ENCODE peak calls at places on chromosomes 4 and X, in ten cellular contexts. N is activated CD4-positive, alpha-beta T cell treated with anti-CD3 and anti-CD28 coated beads for 48 hours; J is cardiac fibroblast; M is cardiac muscle cell; R is AG10803; K is epithelial cell of esophagus; O is AG04449; I is dorsolateral prefrontal cortex; T is activated CD8-positive, alpha-beta T cell treated with anti-CD3 and anti-CD28 coated beads for 36 hours; D is hypothalamus. F is an unnamed sample.

GRCh38 chr4:153451931-153452660 is 14.1 kb upstream of the TMEM131L start:
- DNase-seq in N (no peak), J (no peak), M (peak), R (no peak), K (no peak), O (no peak), I (no peak), T (no peak), D (no peak), F (no peak)

GRCh38 chrX:111519215-111519614 is 7.8 kb downstream of the SERTM2 start:
- DNase-seq in N (no peak), J (peak), M (peak), R (peak), K (no peak), O (no peak), I (no peak), T (no peak), D (no peak), F (peak)

GRCh38 chr4:170214101-170214500 is 124.3 kb upstream of the AADAT start:
- DNase-seq in N (no peak), J (no peak), M (no peak), R (no peak), K (no peak), O (no peak), I (no peak), T (no peak), D (no peak), F (no peak)

GRCh38 chr4:3809451-3810110 is 43.4 kb downstream of the ADRA2C start:
- DNase-seq in N (no peak), J (no peak), M (no peak), R (no peak), K (no peak), O (no peak), I (no peak), T (no peak), D (no peak), F (no peak)

GRCh38 chr4:40579983-40580382 is 49.7 kb downstream of the RBM47 start:
- DNase-seq in N (no peak), J (peak), M (no peak), R (peak), K (peak), O (peak), I (no peak), T (no peak), D (no peak), F (no peak)

GRCh38 chrX:68936608-68937007 is 107.8 kb downstream of the EFNB1 start:
- DNase-seq in N (no peak), J (peak), M (no peak), R (peak), K (peak), O (peak), I (no peak), T (no peak), D (no peak), F (no peak)

GRCh38 chr4:115278830-115279229 is 165.4 kb upstream of the NDST4 start:
- DNase-seq in N (no peak), J (no peak), M (no peak), R (no peak), K (peak), O (no peak), I (no peak), T (no peak), D (no peak), F (no peak)

GRCh38 chrX:133590703-133591505 is 175.6 kb upstream of the GPC4 start:
- DNase-seq in N (no peak), J (no peak), M (no peak), R (no peak), K (peak), O (no peak), I (no peak), T (no peak), D (no peak), F (no peak)

GRCh38 chr4:89324671-89325070 is 17.1 kb upstream of the GPRIN3 start:
- DNase-seq in N (no peak), J (peak), M (no peak), R (peak), K (no peak), O (no peak), I (no peak), T (peak), D (no peak), F (no peak)

F was measured in neural crest cell.